ENCODE peak calls at places on chromosomes 1 and 21, in nine cellular contexts. U is GM12878, E is stomach, F is GM23338, B is Panc1, G is SK-N-SH, P is transverse colon, S is HepG2, Y is breast epithelium. N is an unnamed sample. For H3K36me3, the result is how much of the 10 kb centered on the place peaks cover.

GRCh38 chr1:205849619-205850355 is at the start of gene PM20D1:
- DNase-seq in P (peak), F (peak), Y (peak), G (peak), E (peak), U (no peak), B (peak), S (no peak), N (no peak)

GRCh38 chr1:25703041-25703440 is 86.5 kb downstream of the MAN1C1 start:
- DNase-seq in P (no peak), U (no peak), G (no peak), E (no peak), S (no peak), Y (no peak), F (no peak), B (no peak), N (no peak)

GRCh38 chr21:20451051-20451450 is 547.2 kb upstream of the NCAM2 start:
- DNase-seq in P (no peak), U (no peak), F (no peak), G (no peak), E (no peak), B (no peak), Y (no peak), S (no peak), N (no peak)

GRCh38 chr1:115183158-115183557 is 93.9 kb upstream of the TSPAN2 start:
- DNase-seq in F (peak), P (no peak), G (no peak), E (no peak), U (no peak), Y (no peak), S (no peak), B (no peak), N (peak)

GRCh38 chr1:70906790-70907189 is 140.8 kb downstream of the PTGER3 start:
- DNase-seq in F (no peak), B (no peak), Y (no peak), P (no peak), U (no peak), G (no peak), E (no peak), S (no peak), N (no peak)

GRCh38 chr1:28249013-28249870 is 10.1 kb upstream of the SESN2 start:
- DNase-seq in B (no peak), U (no peak), S (no peak), Y (peak), G (peak), E (peak), F (peak), P (peak), N (no peak)

GRCh38 chr1:193185861-193186714 is at the start of gene B3GALT2:
- DNase-seq in F (no peak), S (peak), U (no peak), P (peak), Y (no peak), B (no peak), G (peak), E (no peak), N (no peak)

GRCh38 chr1:25754421-25755195 is 45.4 kb upstream of the SELENON start:
- DNase-seq in S (no peak), E (no peak), B (no peak), G (no peak), U (no peak), F (peak), P (no peak), Y (no peak), N (no peak)

GRCh38 chr1:112618114-112618720 is 724 bp downstream of the ST7L start:
- DNase-seq in P (no peak), Y (no peak), B (no peak), G (peak), E (no peak), F (no peak), S (no peak), U (no peak), N (no peak)

GRCh38 chr1:227786673-227787512 is 28.6 kb upstream of the PRSS38 start:
- DNase-seq in E (peak), B (no peak), U (no peak), Y (peak), S (no peak), G (peak), P (peak), F (peak), N (peak)

DNA sequence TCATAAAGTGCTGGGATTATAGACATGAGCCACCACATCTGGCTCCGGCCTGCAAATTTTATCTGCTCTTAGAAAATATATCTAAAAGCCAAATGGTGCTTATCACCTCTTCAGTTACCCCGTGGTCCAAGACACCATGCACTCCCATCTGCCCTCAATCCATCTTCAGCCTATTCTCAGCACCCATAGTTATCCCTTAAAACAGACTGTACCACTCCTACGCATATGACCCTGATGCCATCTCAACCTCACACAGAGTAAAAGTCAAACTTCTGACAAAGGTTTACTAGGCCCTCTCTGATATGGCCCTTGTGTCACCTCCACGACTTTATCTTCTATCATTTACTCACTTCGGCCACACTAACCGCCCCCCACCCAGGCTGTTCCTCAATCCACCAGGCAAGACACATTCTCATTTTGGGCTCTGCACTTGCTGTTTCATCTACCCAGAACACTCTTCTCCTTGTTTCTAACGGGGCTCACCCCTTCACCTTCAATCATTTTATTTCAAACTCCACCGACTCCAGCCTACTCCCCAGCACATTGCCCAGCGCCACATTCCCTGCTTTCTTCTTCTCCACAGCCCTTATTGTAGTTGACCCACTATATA is 33.0 kb downstream of the USP48 start:
- DNase-seq in P (no peak), E (no peak), G (no peak), F (no peak), B (no peak), Y (no peak), S (no peak), U (no peak), N (no peak)
- H3K36me3 ChIP-seq in P (half or more), E (half or more), G (under half), F (under half), B (under half), Y (under half), S (half or more), U (under half), N (half or more)

GRCh38 chr1:173454966-173455524 is 22.1 kb upstream of the PRDX6 start:
- DNase-seq in F (no peak), B (no peak), E (no peak), P (no peak), S (no peak), G (no peak), U (no peak), Y (no peak), N (no peak)

GRCh38 chr1:173453982-173454381 is 23.2 kb upstream of the PRDX6 start:
- DNase-seq in P (no peak), B (no peak), U (no peak), S (no peak), G (no peak), E (no peak), Y (no peak), F (no peak), N (no peak)

GRCh38 chr1:173448945-173449344 is 28.2 kb upstream of the PRDX6 start:
- DNase-seq in E (no peak), Y (no peak), F (peak), S (no peak), G (no peak), U (no peak), B (no peak), P (no peak), N (no peak)

GRCh38 chr1:173447224-173447623 is 29.9 kb upstream of the PRDX6 start:
- DNase-seq in U (no peak), P (no peak), S (no peak), F (no peak), G (no peak), E (no peak), Y (no peak), B (no peak), N (no peak)

DNA sequence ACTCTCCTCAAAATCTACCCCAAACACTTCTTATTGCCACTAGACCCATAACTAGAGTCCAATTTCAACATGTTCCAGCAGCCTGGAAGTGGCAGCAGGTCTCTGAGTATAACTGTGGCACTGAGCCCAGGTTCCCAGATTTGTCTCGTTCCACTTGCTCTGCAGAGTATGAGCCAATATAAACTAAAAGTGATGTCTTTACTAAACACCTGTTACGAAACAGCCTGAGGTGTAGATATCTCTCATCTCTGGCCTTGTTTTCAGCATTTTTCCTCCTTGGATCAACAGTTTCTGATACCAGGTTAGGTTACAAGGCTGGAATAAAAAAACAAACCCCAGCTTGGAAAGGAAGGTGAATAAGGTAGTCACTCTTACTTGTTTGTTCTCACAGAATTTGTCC is 25.2 kb upstream of the PRDX6 start:
- DNase-seq in F (no peak), B (no peak), Y (peak), U (no peak), S (no peak), G (no peak), E (peak), P (peak), N (no peak)
- TF ChIP-seq POLR2AphosphoS5 in F (no peak), B (no peak), Y (no peak), U (no peak), S (no peak), G (no peak), E (peak), P (no peak), N (peak)

GRCh38 chr1:15757016-15757543 is 1.5 kb upstream of the FBLIM1 start:
- DNase-seq in B (no peak), E (no peak), U (no peak), G (no peak), P (no peak), Y (no peak), S (no peak), F (no peak), N (no peak)

GRCh38 chr1:15757575-15758401 is 807 bp upstream of the FBLIM1 start:
- DNase-seq in F (peak), Y (no peak), B (no peak), S (no peak), E (no peak), U (no peak), G (peak), P (peak), N (no peak)

GRCh38 chr1:15755021-15755642 is 3.5 kb upstream of the FBLIM1 start:
- DNase-seq in U (no peak), P (no peak), F (no peak), S (no peak), G (no peak), Y (no peak), E (no peak), B (no peak), N (no peak)

GRCh38 chr1:15755643-15756040 is 3.0 kb upstream of the FBLIM1 start:
- DNase-seq in U (no peak), P (peak), E (no peak), S (no peak), G (no peak), F (no peak), Y (no peak), B (no peak), N (no peak)

DNA sequence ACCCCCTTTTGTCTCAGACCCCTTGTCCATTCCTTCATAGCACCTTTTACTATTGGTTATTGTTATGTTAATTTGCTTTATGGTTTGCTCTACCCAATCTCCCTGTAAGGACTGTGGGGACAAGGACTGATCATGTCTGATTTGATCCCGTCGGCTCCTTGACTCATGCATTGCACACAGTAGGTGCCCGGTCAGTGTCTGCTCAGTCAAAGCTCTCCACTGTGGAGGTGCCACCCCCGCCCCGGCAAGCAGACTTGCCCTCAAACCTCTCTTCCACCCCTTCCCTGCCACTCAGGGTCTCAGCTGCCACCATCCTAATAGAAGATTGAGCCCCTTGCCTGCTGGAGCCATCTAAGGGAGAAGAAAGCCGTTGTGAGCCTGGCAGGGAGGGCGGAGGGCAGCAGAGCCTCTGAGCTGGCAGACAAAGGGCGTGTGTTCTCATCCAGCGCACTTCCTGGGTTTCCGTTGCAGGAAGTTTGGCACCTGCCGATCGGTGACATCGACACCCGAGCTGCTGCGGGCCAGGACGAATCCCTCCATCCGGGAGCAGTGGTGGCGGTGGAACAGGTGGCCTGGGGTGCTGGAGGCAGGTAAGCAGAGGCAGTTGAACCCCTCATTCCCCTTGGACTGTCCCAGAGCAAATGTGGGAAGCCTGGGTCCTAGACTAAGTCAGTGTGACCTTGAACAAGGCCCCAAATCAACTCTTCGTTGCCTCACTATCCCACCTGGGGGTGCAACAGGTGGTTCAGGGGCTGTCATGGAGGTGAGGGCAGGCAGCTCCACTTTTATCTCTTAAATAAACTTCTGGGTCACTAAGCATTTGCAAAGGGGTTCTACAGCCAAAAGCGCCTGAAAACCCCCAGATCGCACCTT is 2.2 kb upstream of the FBLIM1 start:
- DNase-seq in S (peak), P (peak), B (no peak), E (peak), G (no peak), Y (peak), U (no peak), F (peak), N (no peak)
- H3K4me3 ChIP-seq in S (peak), P (peak), B (peak), E (peak), G (no peak), Y (peak), U (no peak), F (peak), N (no peak)

GRCh38 chr1:32386993-32387392 is 7.2 kb downstream of the BSDC1 start:
- DNase-seq in G (no peak), Y (no peak), B (no peak), U (no peak), S (no peak), E (no peak), P (no peak), F (no peak), N (no peak)
- H3K36me3 ChIP-seq in G (half or more), Y (under half), B (under half), U (under half), S (half or more), E (half or more), P (half or more), F (under half), N (half or more)

DNA sequence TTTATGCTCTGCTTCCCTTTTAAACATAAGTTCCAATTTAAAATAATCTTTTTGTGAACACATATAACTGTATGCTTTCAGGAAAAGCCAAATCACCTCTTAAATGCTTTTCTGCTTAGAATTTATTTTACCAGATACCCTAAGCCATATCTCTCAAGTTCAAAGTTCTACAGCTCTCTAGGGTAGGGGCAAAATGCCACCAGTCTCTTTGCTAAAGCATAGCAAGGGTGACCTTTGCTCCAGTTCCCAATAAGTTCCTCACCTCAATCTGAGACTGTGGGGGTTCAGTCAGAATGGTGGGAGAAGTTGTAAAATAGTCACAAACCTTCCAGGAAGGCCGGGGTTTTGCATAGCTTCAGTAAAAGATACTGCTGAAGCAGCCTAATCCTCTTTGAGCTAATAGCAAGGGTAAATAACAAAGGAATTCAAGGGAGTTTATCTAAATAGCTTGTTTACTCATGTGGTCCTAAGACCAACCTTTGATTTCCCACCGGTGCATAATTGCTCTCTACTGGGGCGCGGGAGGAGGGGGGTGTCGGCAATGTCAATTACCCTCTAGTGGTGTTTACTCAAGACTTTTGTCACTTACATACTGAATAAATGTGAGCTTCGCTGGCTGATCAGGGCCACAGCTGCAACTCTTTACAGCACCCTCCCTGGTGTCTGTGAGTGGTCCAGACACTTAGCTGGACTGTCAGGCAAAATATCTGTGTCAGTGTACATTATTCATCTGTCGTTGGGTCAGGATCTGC is 1376.2 kb downstream of the NCAM2 start:
- DNase-seq in B (no peak), S (no peak), U (no peak), G (no peak), Y (no peak), P (no peak), F (peak), E (no peak), N (no peak)
- TF ChIP-seq POLR2AphosphoS5 in B (no peak), S (no peak), U (no peak), G (no peak), Y (no peak), P (no peak), F (no peak), E (no peak), N (no peak)

GRCh38 chr1:15948600-15949452 is 27.1 kb downstream of the ZBTB17 start:
- DNase-seq in S (no peak), G (no peak), P (peak), B (no peak), Y (peak), U (no peak), F (peak), E (peak), N (no peak)
- H3K4me3 ChIP-seq in S (no peak), G (no peak), P (peak), B (no peak), Y (peak), U (peak), F (no peak), E (peak), N (peak)

DNA sequence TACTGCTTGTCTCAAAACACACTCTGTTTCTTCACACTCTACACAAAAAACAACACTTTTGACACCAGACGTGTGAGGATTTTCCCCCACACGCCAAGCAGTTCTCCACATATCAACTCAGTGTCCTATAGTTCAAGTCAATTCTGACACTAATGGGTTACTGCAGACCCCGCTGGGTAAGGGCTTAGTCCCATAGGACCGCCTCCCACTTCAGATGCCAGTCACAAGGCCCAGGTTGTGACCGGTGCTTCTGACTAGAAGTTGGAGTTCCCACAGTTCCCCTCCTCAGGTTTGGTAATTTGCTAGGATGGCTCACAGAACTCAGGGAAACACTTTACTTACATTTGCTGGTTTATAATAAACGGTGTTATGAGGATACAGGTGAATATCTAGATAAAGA is 19.9 kb downstream of the VPS13D start:
- DNase-seq in B (no peak), F (peak), G (no peak), U (no peak), P (no peak), S (no peak), E (no peak), Y (no peak), N (no peak)
- H3K36me3 ChIP-seq in B (under half), F (under half), G (half or more), U (under half), P (under half), S (under half), E (half or more), Y (under half), N (half or more)